ENCODE peak calls at places on chromosomes 16 and 17, in seven cellular contexts. K is Peyer's patch, U is thyroid gland, I is right atrium auricular region, V is SJSA1, Q is neuronal stem cell, W is IMR-90. J is an unnamed sample.

GRCh38 chr16:66977341-66978113 is 10.9 kb upstream of the CES4A start:
- DNase-seq in U (peak; percentile 90), V (peak; percentile 73), I (peak; percentile 93), Q (peak; percentile 74), W (peak; percentile 79), K (peak; percentile 95), J (peak; percentile 87)

GRCh38 chr17:78362232-78362631 is 2.4 kb upstream of the SOCS3 start:
- DNase-seq in U (no peak), I (no peak), K (no peak), W (no peak), V (no peak), Q (no peak), J (peak; percentile 29)

GRCh38 chr17:81285179-81285878 is 9.8 kb downstream of the SLC38A10 start:
- DNase-seq in U (peak; percentile 39), V (no peak), W (peak; percentile 8), K (peak; percentile 60), I (peak; percentile 83), Q (no peak), J (peak; percentile 11)

GRCh38 chr16:85123891-85124635 is 11.8 kb upstream of the CIBAR2 start:
- DNase-seq in W (peak; percentile 87), I (peak; percentile 94), V (peak; percentile 91), Q (no peak), U (peak; percentile 32), K (no peak), J (no peak)

GRCh38 chr16:13041180-13041579 is 139.8 kb downstream of the SHISA9 start:
- DNase-seq in V (no peak), K (no peak), U (no peak), Q (no peak), W (no peak), I (no peak), J (no peak)

GRCh38 chr16:29811170-29811895 is 660 bp upstream of the PRRT2 start:
- DNase-seq in I (peak; percentile 97), K (peak; percentile 95), W (peak; percentile 98), U (peak; percentile 99), V (peak; percentile 93), Q (peak; percentile 95), J (peak; percentile 95)

GRCh38 chr16:78045865-78046581 is 23.7 kb downstream of the CLEC3A start:
- DNase-seq in U (peak; percentile 88), W (peak; percentile 54), K (peak; percentile 56), I (no peak), Q (peak; percentile 85), V (peak; percentile 28), J (peak; percentile 25)

GRCh38 chr16:53417011-53417410 is 17.3 kb upstream of the RBL2 start:
- DNase-seq in K (no peak), W (peak; percentile 4), U (no peak), Q (no peak), I (no peak), V (no peak), J (no peak)

GRCh38 chr16:12027091-12027490 is 50.6 kb downstream of the SNX29 start:
- DNase-seq in W (no peak), U (peak; percentile 82), V (no peak), I (no peak), K (no peak), Q (no peak), J (no peak)

GRCh38 chr17:49814781-49815496 is 26.5 kb downstream of the KAT7 start:
- DNase-seq in Q (peak; percentile 29), V (no peak), W (no peak), I (no peak), U (peak; percentile 12), K (no peak), J (no peak)

GRCh38 chr17:49809056-49809455 is 20.6 kb downstream of the KAT7 start:
- DNase-seq in K (no peak), I (no peak), W (no peak), Q (no peak), U (no peak), V (no peak), J (no peak)
- H3K36me3 ChIP-seq in K (peaks cover 98% of the 10 kb centered on the region), I (peaks cover 73% of the 10 kb centered on the region), W (peaks cover 29% of the 10 kb centered on the region), Q (peaks cover 94% of the 10 kb centered on the region), U (peaks cover 31% of the 10 kb centered on the region), V (peaks cover 88% of the 10 kb centered on the region), J (peaks cover 4% of the 10 kb centered on the region)

GRCh38 chr17:50483266-50483665 is 4.6 kb downstream of the RSAD1 start:
- DNase-seq in I (no peak), K (peak; percentile 31), Q (no peak), V (no peak), U (no peak), W (no peak), J (no peak)

GRCh38 chr17:50482110-50482509 is 3.5 kb downstream of the RSAD1 start:
- DNase-seq in V (no peak), U (no peak), W (no peak), K (no peak), Q (no peak), I (no peak), J (no peak)

GRCh38 chr17:50481648-50482047 is 3.0 kb downstream of the RSAD1 start:
- DNase-seq in W (no peak), K (no peak), U (no peak), Q (no peak), V (no peak), I (no peak), J (no peak)

GRCh38 chr17:50480854-50481490 is 2.3 kb downstream of the RSAD1 start:
- DNase-seq in K (no peak), V (no peak), I (no peak), U (no peak), W (no peak), Q (no peak), J (no peak)

DNA sequence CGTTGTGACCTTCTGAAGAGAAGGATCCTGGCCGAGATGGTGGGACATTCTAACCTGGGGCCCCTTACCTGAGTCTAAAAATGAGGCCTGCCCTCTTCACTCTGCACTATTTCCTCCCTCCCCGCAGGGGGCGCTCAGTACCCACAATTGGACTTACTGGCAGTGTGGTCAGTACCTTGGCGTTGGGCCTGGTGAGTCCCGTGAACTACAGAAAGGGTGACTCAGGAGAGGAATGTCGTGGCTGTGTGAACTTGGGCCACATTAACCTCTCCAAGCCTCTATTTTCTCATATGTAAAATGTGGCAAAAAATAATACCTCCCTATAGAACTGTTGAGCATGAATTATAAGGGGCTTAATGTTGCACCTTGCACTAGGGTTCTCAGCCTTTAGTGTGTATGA is 3.9 kb downstream of the RSAD1 start:
- DNase-seq in I (peak; percentile 97), U (peak; percentile 99), V (peak; percentile 84), W (peak; percentile 98), K (peak; percentile 93), Q (peak; percentile 76), J (peak; percentile 95)
- H3K4me3 ChIP-seq in I (no peak overlapping the region), U (no peak overlapping the region), V (no peak overlapping the region), W (no peak overlapping the region), K (no peak overlapping the region), Q (no peak overlapping the region), J (no peak overlapping the region)

GRCh38 chr16:2517954-2518605 is 2.1 kb upstream of the AMDHD2 start:
- DNase-seq in V (no peak), K (no peak), Q (no peak), W (no peak), I (no peak), U (no peak), J (no peak)
- H3K27ac ChIP-seq in V (no peak overlapping the region), K (no peak overlapping the region), Q (no peak overlapping the region), W (no peak overlapping the region), I (peak overlapping the region; percentile 1), U (no peak overlapping the region), J (peak overlapping the region; percentile 14)

GRCh38 chr16:9499921-9500593 is 408.6 kb downstream of the HAPSTR1 start:
- DNase-seq in W (no peak), I (no peak), Q (peak; percentile 41), V (no peak), U (peak; percentile 75), K (no peak), J (no peak)
- H3K36me3 ChIP-seq in W (no peaks in the 10 kb centered on the region), I (no peaks in the 10 kb centered on the region), Q (no peaks in the 10 kb centered on the region), V (no peaks in the 10 kb centered on the region), U (no peaks in the 10 kb centered on the region), K (no peaks in the 10 kb centered on the region), J (no peaks in the 10 kb centered on the region)

GRCh38 chr17:42555122-42555622 is 2.4 kb downstream of the HSD17B1 start:
- DNase-seq in W (no peak), I (no peak), Q (no peak), V (no peak), U (no peak), K (no peak), J (no peak)

GRCh38 chr17:42553866-42554249 is 1.1 kb downstream of the HSD17B1 start:
- DNase-seq in W (no peak), K (no peak), I (no peak), Q (no peak), V (no peak), U (no peak), J (peak; percentile 43)

GRCh38 chr17:42548993-42549755 is 3.5 kb upstream of the HSD17B1 start:
- DNase-seq in K (no peak), U (no peak), Q (no peak), I (no peak), W (no peak), V (no peak), J (peak; percentile 67)

GRCh38 chr17:42554250-42555121 is 1.8 kb downstream of the HSD17B1 start:
- DNase-seq in V (peak; percentile 69), K (peak; percentile 92), Q (peak; percentile 86), I (peak; percentile 84), U (peak; percentile 89), W (peak; percentile 76), J (peak; percentile 82)

GRCh38 chr17:42553161-42553818 is 567 bp downstream of the HSD17B1 start:
- DNase-seq in W (no peak), Q (no peak), K (no peak), I (no peak), U (no peak), V (no peak), J (no peak)
- H3K4me3 ChIP-seq in W (no peak overlapping the region), Q (peak overlapping the region; percentile 97), K (peak overlapping the region; percentile 90), I (no peak overlapping the region), U (no peak overlapping the region), V (no peak overlapping the region), J (no peak overlapping the region)